ENCODE peak calls at places on chromosome 21, in ten cellular contexts. O is GM23248, M is GM23338, S is PC-9, E is HCT116, Q is SK-N-SH, Z is OCI-LY7, L is PC-3, T is MM.1S, W is Karpas-422. F is an unnamed sample.

GRCh38 chr21:25956993-25957714 is 213.4 kb downstream of the APP start:
- DNase-seq in O (peak; percentile 84), M (no peak), S (no peak), E (no peak), Q (no peak), Z (no peak), L (peak; percentile 36), T (no peak), W (no peak), F (no peak)

GRCh38 chr21:46544824-46545223 is 60.1 kb downstream of the S100B start:
- DNase-seq in O (no peak), M (no peak), S (no peak), E (no peak), Q (no peak), Z (no peak), L (no peak), T (no peak), W (no peak), F (no peak)

GRCh38 chr21:45994738-45995685 is 13.4 kb downstream of the COL6A1 start:
- DNase-seq in O (no peak), M (no peak), S (no peak), E (no peak), Q (no peak), Z (no peak), L (no peak), T (no peak), W (no peak), F (no peak)

GRCh38 chr21:43986544-43987451 is 25.3 kb upstream of the TRAPPC10 start:
- DNase-seq in O (no peak), M (no peak), S (no peak), E (no peak), Q (peak; percentile 27), Z (no peak), L (no peak), T (no peak), W (no peak), F (no peak)

GRCh38 chr21:44349416-44349846 is 4.0 kb upstream of the TRPM2 start:
- DNase-seq in O (no peak), M (no peak), S (no peak), E (no peak), Q (no peak), Z (no peak), L (no peak), T (no peak), W (no peak), F (no peak)

GRCh38 chr21:15557925-15558324 is 171.9 kb upstream of the USP25 start:
- DNase-seq in O (no peak), M (no peak), S (no peak), E (no peak), Q (no peak), Z (peak; percentile 46), L (no peak), T (peak; percentile 34), W (peak; percentile 74), F (no peak)

GRCh38 chr21:29378814-29379213 is 80.1 kb downstream of the BACH1 start:
- DNase-seq in O (no peak), M (no peak), S (peak; percentile 7), E (no peak), Q (peak; percentile 53), Z (no peak), L (no peak), T (no peak), W (no peak), F (no peak)

GRCh38 chr21:46116846-46117585 is 19.1 kb downstream of the COL6A2 start:
- DNase-seq in O (peak; percentile 70), M (no peak), S (peak; percentile 51), E (no peak), Q (peak; percentile 35), Z (no peak), L (peak; percentile 39), T (no peak), W (no peak), F (no peak)

GRCh38 chr21:41582298-41582840 is 74.4 kb upstream of the TMPRSS2 start:
- DNase-seq in O (no peak), M (no peak), S (no peak), E (no peak), Q (no peak), Z (no peak), L (no peak), T (no peak), W (no peak), F (no peak)

GRCh38 chr21:41581592-41582228 is 73.8 kb upstream of the TMPRSS2 start:
- DNase-seq in O (no peak), M (no peak), S (no peak), E (no peak), Q (no peak), Z (no peak), L (no peak), T (no peak), W (no peak), F (no peak)

GRCh38 chr21:41583274-41583790 is 75.4 kb upstream of the TMPRSS2 start:
- DNase-seq in O (no peak), M (no peak), S (peak; percentile 77), E (no peak), Q (no peak), Z (no peak), L (peak; percentile 96), T (no peak), W (no peak), F (peak; percentile 54)

GRCh38 chr21:41584603-41585176 is 76.7 kb upstream of the TMPRSS2 start:
- DNase-seq in O (no peak), M (no peak), S (no peak), E (no peak), Q (no peak), Z (no peak), L (no peak), T (no peak), W (no peak), F (no peak)

DNA sequence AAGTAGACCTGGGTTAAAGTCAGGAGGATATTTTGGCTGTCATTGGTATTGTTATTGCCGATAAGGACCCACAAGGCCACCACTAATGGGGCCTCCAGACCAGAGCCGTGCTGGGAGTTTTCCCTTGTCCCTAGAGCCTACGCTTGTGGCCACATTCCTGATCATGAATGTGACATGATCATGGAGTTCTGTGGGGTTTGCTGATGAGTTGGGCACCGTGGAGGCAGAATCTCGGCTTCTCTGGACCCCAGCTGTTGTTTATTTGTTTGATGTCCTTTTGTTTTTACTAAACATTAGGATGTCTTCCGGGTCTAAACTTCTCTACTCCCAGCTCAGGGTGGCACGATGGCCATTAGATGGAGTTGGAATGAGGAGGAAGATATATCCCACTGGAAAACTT is 74.9 kb upstream of the TMPRSS2 start:
- DNase-seq in O (no peak), M (no peak), S (no peak), E (no peak), Q (no peak), Z (no peak), L (no peak), T (no peak), W (no peak), F (no peak)
- H3K4me2 ChIP-seq in O (no peak overlapping the region), M (no peak overlapping the region), S (peak overlapping the region; percentile 72), E (no peak overlapping the region), Q (no peak overlapping the region), Z (no peak overlapping the region), L (peak overlapping the region; percentile 79), T (no peak overlapping the region), W (no peak overlapping the region), F (no peak overlapping the region)

DNA sequence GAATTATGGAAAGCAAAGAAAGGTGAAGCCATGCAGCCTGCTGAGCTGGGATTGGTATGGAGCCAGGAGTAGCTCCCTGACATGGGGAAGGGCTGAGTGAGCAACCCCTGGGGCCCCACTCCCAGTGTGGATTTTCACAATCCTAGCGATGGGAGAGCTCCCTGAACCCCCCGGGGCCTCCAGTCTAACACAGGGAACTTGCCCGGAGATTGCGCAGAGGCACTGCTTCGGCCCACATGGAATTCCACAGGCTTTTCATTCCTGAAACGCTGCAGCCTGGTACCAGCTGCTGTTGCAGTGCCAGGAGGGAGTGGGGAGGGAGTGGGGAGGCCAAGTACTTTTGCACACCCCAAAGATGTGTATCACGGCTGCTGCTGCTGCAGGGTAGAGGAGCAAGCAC is 110.4 kb upstream of the C21orf91 start:
- DNase-seq in O (no peak), M (no peak), S (no peak), E (no peak), Q (no peak), Z (no peak), L (no peak), T (no peak), W (no peak), F (no peak)
- H2AFZ ChIP-seq in O (no peak overlapping the region), M (no peak overlapping the region), S (no peak overlapping the region), E (no peak overlapping the region), Q (no peak overlapping the region), Z (no peak overlapping the region), L (no peak overlapping the region), T (no peak overlapping the region), W (no peak overlapping the region), F (no peak overlapping the region)

DNA sequence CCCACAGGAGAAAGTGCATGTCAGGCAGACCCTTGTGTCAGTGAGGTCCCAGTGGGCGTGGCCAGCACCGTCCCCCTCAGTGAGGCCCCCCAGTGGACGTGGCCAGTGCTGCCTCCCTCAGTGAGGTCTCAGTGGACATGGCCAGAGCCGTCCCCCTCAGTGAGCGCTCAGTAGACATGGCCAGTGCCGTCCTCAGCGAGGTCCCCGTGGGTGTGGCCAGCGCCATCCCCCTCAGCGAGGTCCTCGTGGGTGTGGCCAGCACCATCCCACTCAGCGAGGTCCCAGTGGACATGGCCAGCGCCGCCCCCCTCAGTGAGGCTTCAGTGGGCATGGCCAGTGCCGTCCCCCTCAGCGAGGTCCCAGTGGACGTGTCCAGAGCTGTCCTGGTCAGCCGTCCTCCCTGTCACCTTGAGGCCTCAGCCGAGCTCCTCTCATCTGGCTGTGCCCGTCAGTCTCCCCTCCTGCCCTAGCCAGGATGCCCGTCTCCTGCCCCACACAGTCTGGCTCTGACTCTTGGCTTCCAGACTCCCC is 35.5 kb downstream of the PDE9A start:
- DNase-seq in O (no peak), M (no peak), S (no peak), E (no peak), Q (peak; percentile 57), Z (no peak), L (no peak), T (no peak), W (no peak), F (no peak)
- H3K9me2 ChIP-seq in O (no peaks in the 10 kb centered on the region), M (peaks cover 9% of the 10 kb centered on the region), S (no peaks in the 10 kb centered on the region), E (no peaks in the 10 kb centered on the region), Q (no peaks in the 10 kb centered on the region), Z (no peaks in the 10 kb centered on the region), L (no peaks in the 10 kb centered on the region), T (no peaks in the 10 kb centered on the region), W (no peaks in the 10 kb centered on the region), F (no peaks in the 10 kb centered on the region)

GRCh38 chr21:38386967-38387366 is 111.3 kb downstream of the ERG start:
- DNase-seq in O (peak; percentile 43), M (no peak), S (no peak), E (no peak), Q (no peak), Z (no peak), L (no peak), T (peak; percentile 20), W (no peak), F (peak; percentile 24)
- H3K4me2 ChIP-seq in O (no peak overlapping the region), M (no peak overlapping the region), S (no peak overlapping the region), E (no peak overlapping the region), Q (no peak overlapping the region), Z (no peak overlapping the region), L (no peak overlapping the region), T (no peak overlapping the region), W (no peak overlapping the region), F (no peak overlapping the region)

GRCh38 chr21:37710555-37711293 is 205.5 kb downstream of the KCNJ6 start:
- DNase-seq in O (no peak), M (no peak), S (no peak), E (no peak), Q (peak; percentile 50), Z (no peak), L (peak; percentile 43), T (no peak), W (no peak), F (peak; percentile 25)
- H2AFZ ChIP-seq in O (no peak overlapping the region), M (peak overlapping the region; percentile 26), S (no peak overlapping the region), E (no peak overlapping the region), Q (no peak overlapping the region), Z (no peak overlapping the region), L (peak overlapping the region; percentile 17), T (no peak overlapping the region), W (no peak overlapping the region), F (no peak overlapping the region)